ENCODE peak calls at places on chromosomes 6 and 20, in eight cellular contexts. M is PC-9, G is AG09309, D is cardiac muscle cell, F is choroid plexus epithelial cell, K is ovary, B is fibroblast of mammary gland, L is OCI-LY7. E is an unnamed sample.

GRCh38 chr6:50264995-50265571 is 215.4 kb upstream of the DEFB112 start:
- DNase-seq in F (no peak), M (no peak), B (no peak), D (no peak), L (no peak), K (no peak), G (no peak), E (no peak)

GRCh38 chr6:11193434-11193833 is 39.0 kb downstream of the NEDD9 start:
- DNase-seq in M (no peak), G (no peak), D (no peak), L (no peak), K (no peak), F (no peak), B (no peak), E (no peak)

GRCh38 chr20:1346322-1346969 is 17.5 kb upstream of the SDCBP2 start:
- DNase-seq in K (no peak), B (no peak), F (no peak), G (no peak), L (no peak), M (no peak), D (no peak), E (no peak)

GRCh38 chr6:25442898-25443297 is 163.7 kb downstream of the CARMIL1 start:
- DNase-seq in L (no peak), D (no peak), G (no peak), B (peak; percentile 15), M (no peak), K (no peak), F (peak; percentile 11), E (no peak)

GRCh38 chr20:5264807-5265206 is 51.9 kb downstream of the PROKR2 start:
- DNase-seq in K (no peak), F (no peak), D (no peak), M (no peak), L (no peak), B (no peak), G (no peak), E (no peak)

GRCh38 chr6:73525546-73526330 is 4.9 kb upstream of the EEF1A1 start:
- DNase-seq in F (no peak), D (no peak), L (no peak), G (no peak), K (no peak), M (no peak), B (no peak), E (no peak)

GRCh38 chr20:653110-653589 is at the start of gene SRXN1:
- DNase-seq in L (peak; percentile 95), G (peak; percentile 65), B (peak; percentile 91), K (peak; percentile 93), D (peak; percentile 96), M (peak; percentile 94), F (peak; percentile 93), E (peak; percentile 70)

GRCh38 chr20:43530321-43531090 is 23.0 kb downstream of the L3MBTL1 start:
- DNase-seq in D (no peak), G (no peak), M (no peak), K (no peak), L (no peak), F (no peak), B (no peak), E (no peak)

GRCh38 chr20:35601021-35601973 is 14.3 kb upstream of the SPAG4 start:
- DNase-seq in F (peak; percentile 77), G (no peak), M (no peak), B (peak; percentile 72), D (peak; percentile 83), L (peak; percentile 63), K (peak; percentile 76), E (peak; percentile 41)

GRCh38 chr6:128131566-128131965 is 230.7 kb upstream of the THEMIS start:
- DNase-seq in G (no peak), B (peak; percentile 40), L (no peak), K (no peak), M (no peak), F (peak; percentile 58), D (no peak), E (peak; percentile 11)

GRCh38 chr6:15066433-15067337 is 179.2 kb upstream of the JARID2 start:
- DNase-seq in L (no peak), M (no peak), K (no peak), G (peak; percentile 62), B (peak; percentile 96), D (peak; percentile 88), F (peak; percentile 82), E (no peak)

GRCh38 chr6:106442351-106442750 is 81.8 kb downstream of the CRYBG1 start:
- DNase-seq in M (no peak), F (no peak), L (no peak), B (no peak), D (no peak), G (no peak), K (no peak), E (no peak)

GRCh38 chr6:115720900-115721299 is 339.8 kb downstream of the FRK start:
- DNase-seq in L (no peak), D (no peak), F (no peak), K (no peak), G (no peak), M (no peak), B (no peak), E (no peak)

GRCh38 chr6:150751296-150751695 is 114.2 kb upstream of the MTHFD1L start:
- DNase-seq in B (no peak), D (peak; percentile 5), L (no peak), M (no peak), K (no peak), F (no peak), G (peak; percentile 35), E (no peak)

GRCh38 chr6:161095916-161096315 is 104.3 kb downstream of the MAP3K4 start:
- DNase-seq in L (no peak), M (no peak), D (no peak), G (no peak), F (no peak), B (no peak), K (no peak), E (no peak)

GRCh38 chr6:5398530-5398929 is 137.2 kb downstream of the FARS2 start:
- DNase-seq in L (peak; percentile 63), D (peak; percentile 68), G (peak; percentile 27), M (no peak), F (peak; percentile 81), B (peak; percentile 62), K (no peak), E (no peak)

DNA sequence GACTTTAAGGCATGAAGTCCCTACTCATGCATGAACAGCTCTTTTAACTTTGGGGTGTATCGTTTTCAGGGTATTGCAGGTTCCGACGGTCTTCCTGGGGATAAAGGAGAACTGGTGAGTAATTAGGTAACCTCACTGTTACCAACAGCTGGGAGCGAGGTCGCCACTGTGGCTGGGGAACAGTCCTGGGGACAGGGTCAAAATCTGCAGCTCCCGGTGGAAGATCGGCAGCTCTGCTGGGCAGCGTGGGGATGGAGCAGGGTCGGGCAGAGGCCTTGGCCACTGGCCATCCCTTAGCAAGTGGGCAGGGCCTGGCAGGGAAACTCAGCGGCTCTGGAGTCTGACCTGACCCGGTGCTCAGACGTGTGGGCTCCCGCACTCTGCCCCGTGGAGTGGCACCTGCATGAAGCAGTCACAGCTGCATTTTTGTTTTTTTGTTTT is 16.1 kb downstream of the COL9A3 start:
- DNase-seq in D (no peak), G (no peak), K (peak; percentile 24), M (no peak), B (no peak), F (no peak), L (no peak), E (no peak)
- H3K4me3 ChIP-seq in D (no peak overlapping the region), G (no peak overlapping the region), K (no peak overlapping the region), M (no peak overlapping the region), B (no peak overlapping the region), F (no peak overlapping the region), L (peak overlapping the region; percentile 44), E (no peak overlapping the region)

GRCh38 chr20:4187147-4187546 is 171.8 kb upstream of the RNF24 start:
- DNase-seq in D (no peak), F (no peak), B (no peak), K (no peak), L (no peak), G (no peak), M (no peak), E (no peak)

GRCh38 chr20:4181956-4182945 is 166.9 kb upstream of the RNF24 start:
- DNase-seq in G (no peak), M (no peak), D (no peak), B (no peak), F (no peak), K (no peak), L (no peak), E (no peak)

GRCh38 chr20:4180355-4180754 is 165.0 kb upstream of the RNF24 start:
- DNase-seq in D (no peak), B (no peak), G (no peak), F (no peak), M (no peak), L (no peak), K (no peak), E (no peak)

GRCh38 chr20:4179545-4179944 is 164.2 kb upstream of the RNF24 start:
- DNase-seq in L (no peak), F (no peak), M (no peak), G (no peak), B (no peak), D (no peak), K (no peak), E (no peak)

DNA sequence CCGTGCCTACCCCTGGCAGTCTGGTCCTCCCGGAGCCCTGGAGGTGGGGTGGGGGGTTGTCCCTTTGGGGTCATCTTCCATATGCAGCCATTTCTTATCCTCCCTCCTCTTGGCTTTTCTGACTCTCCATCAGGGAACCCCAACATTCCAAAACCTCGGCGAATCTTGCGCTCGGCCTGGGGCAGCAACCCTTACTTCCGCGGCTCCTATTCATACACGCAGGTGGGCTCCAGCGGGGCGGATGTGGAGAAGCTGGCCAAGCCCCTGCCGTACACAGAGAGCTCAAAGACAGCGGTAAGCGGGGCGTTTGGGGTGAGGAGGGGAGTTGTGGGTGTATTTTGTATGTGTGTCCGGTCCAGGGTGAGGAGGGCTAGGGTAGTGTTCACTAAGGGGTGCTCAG is 168.0 kb upstream of the RNF24 start:
- DNase-seq in G (no peak), F (no peak), B (no peak), L (no peak), D (no peak), K (no peak), M (no peak), E (no peak)
- TF ChIP-seq CTCF in G (no peak), F (no peak), B (no peak), L (no peak), D (no peak), K (no peak), M (no peak), E (no peak)

GRCh38 chr6:87333591-87334181 is 4.6 kb upstream of the GJB7 start:
- DNase-seq in G (no peak), M (no peak), K (no peak), B (peak; percentile 54), F (peak; percentile 46), D (peak; percentile 60), L (peak; percentile 41), E (no peak)
- H3K4me3 ChIP-seq in G (no peak overlapping the region), M (no peak overlapping the region), K (no peak overlapping the region), B (no peak overlapping the region), F (no peak overlapping the region), D (no peak overlapping the region), L (no peak overlapping the region), E (no peak overlapping the region)

DNA sequence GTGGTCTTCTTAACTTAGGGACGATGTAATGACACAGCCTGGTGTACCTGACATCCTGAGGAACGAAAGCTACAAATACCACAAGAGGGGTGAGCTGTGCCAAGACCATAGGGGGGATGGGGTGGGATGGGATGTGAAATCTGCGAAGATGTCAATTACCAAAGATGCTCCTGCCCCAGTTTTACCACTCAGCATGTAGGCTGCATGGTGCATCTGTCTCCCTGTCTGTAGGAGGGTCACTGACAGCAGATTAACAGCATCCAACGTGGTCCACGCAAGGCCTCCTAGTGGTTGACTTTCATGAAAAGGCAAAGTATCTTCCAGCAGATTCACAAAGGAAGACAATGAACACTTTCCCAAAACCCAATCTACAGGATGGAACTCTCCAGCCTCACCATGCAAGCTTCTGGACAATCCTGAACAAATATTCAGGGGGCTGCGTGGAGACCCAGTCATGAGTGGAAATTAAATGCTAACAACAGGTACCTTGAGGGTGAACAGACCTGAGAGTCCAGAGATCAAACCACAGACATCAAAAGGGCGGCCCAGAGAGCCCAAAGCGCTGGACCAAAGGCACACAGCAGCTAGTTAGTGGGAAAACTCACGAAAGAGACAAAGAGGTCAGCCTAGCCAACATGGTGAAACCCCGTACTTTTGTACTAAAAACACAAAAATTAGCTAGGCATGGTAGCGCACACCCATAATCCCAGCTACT is 44.4 kb downstream of the ZMYND8 start:
- DNase-seq in M (no peak), B (no peak), D (no peak), F (no peak), L (no peak), K (no peak), G (no peak), E (no peak)
- TF ChIP-seq CTCF in M (no peak), B (no peak), D (no peak), F (peak; percentile 32), L (peak; percentile 22), K (no peak), G (no peak), E (no peak)

E was measured in astrocyte of the cerebellum.